ENCODE peak calls at places on chromosomes 3 and 15, in four cellular contexts. X, I, T and O are unnamed samples.

GRCh38 chr3:14787630-14788029 is 31.1 kb upstream of the FGD5 start:
- DNase-seq in T (no peak), I (no peak), X (no peak), O (no peak)

GRCh38 chr3:186099178-186099577 is 9.7 kb downstream of the ETV5 start:
- DNase-seq in I (no peak), X (peak), T (peak), O (peak)

GRCh38 chr3:106035618-106036017 is 166.8 kb upstream of the CBLB start:
- DNase-seq in I (no peak), T (no peak), X (no peak), O (no peak)

GRCh38 chr3:143158549-143158988 is 39.0 kb downstream of the CHST2 start:
- DNase-seq in I (no peak), X (peak), T (no peak), O (peak)

GRCh38 chr15:52224211-52224610 is 33.0 kb upstream of the GNB5 start:
- DNase-seq in T (no peak), I (no peak), X (peak), O (no peak)

GRCh38 chr15:90913398-90913944 is 10.4 kb downstream of the MAN2A2 start:
- DNase-seq in T (no peak), X (no peak), I (no peak), O (no peak)

GRCh38 chr3:186121968-186122367 is 13.1 kb upstream of the ETV5 start:
- DNase-seq in I (no peak), X (no peak), T (peak), O (no peak)

GRCh38 chr15:80201256-80202015 is 48.6 kb downstream of the FAH start:
- DNase-seq in X (no peak), I (no peak), T (no peak), O (no peak)

GRCh38 chr3:165522371-165522770 is 314.9 kb downstream of the BCHE start:
- DNase-seq in T (no peak), X (no peak), I (no peak), O (no peak)

GRCh38 chr15:63675263-63675662 is 78.1 kb downstream of the FBXL22 start:
- DNase-seq in X (no peak), I (no peak), T (no peak), O (no peak)

GRCh38 chr15:70231484-70231883 is 133.8 kb upstream of the TLE3 start:
- DNase-seq in T (no peak), I (no peak), X (no peak), O (no peak)

GRCh38 chr3:55622733-55623132 is 135.6 kb upstream of the WNT5A start:
- DNase-seq in X (peak), T (no peak), I (no peak), O (peak)

GRCh38 chr3:115239717-115240116 is 92.6 kb upstream of the ZBTB20 start:
- DNase-seq in T (no peak), X (peak), I (peak), O (peak)

GRCh38 chr3:197499427-197499826 is 56.3 kb downstream of the BDH1 start:
- DNase-seq in X (peak), I (no peak), T (no peak), O (peak)

GRCh38 chr15:39624806-39625205 is 43.9 kb downstream of the THBS1 start:
- DNase-seq in X (peak), I (peak), T (no peak), O (peak)

GRCh38 chr15:82132116-82132515 is 86.3 kb upstream of the MEX3B start:
- DNase-seq in I (no peak), X (no peak), T (no peak), O (no peak)

GRCh38 chr3:72203613-72204349 is 418.8 kb upstream of the PROK2 start:
- DNase-seq in T (no peak), X (no peak), I (no peak), O (no peak)